ENCODE peak calls at places on chromosomes 13 and 19, in five cellular contexts. One of them, this sample, is unnamed.
A peak's percentile ranks its signal among the peaks of the same experiment; 100 is the strongest.

GRCh38 chr13:59771272-59771671 is 392.5 kb downstream of the DIAPH3 start:
- DNase-seq in lung: no peak
- DNase-seq in A673: peak; percentile 73
- DNase-seq in CD8-positive, alpha-beta T cell: no peak
- DNase-seq in mesenchymal stem cell: peak; percentile 36
- DNase-seq in this sample: no peak

GRCh38 chr19:44747739-44748425 is 626 bp upstream of the BCL3 start:
- DNase-seq in mesenchymal stem cell: peak; percentile 86
- DNase-seq in A673: peak; percentile 70
- DNase-seq in lung: peak; percentile 79
- DNase-seq in CD8-positive, alpha-beta T cell: peak; percentile 29
- DNase-seq in this sample: no peak

GRCh38 chr13:19772306-19772705 is 10.4 kb downstream of the PSPC1 start:
- DNase-seq in CD8-positive, alpha-beta T cell: no peak
- DNase-seq in lung: no peak
- DNase-seq in A673: no peak
- DNase-seq in mesenchymal stem cell: no peak
- DNase-seq in this sample: no peak

GRCh38 chr13:33582121-33582520 is 235.8 kb upstream of the RFC3 start:
- DNase-seq in A673: no peak
- DNase-seq in mesenchymal stem cell: no peak
- DNase-seq in CD8-positive, alpha-beta T cell: no peak
- DNase-seq in lung: no peak
- DNase-seq in this sample: no peak

GRCh38 chr13:71312923-71313322 is 554.1 kb downstream of the DACH1 start:
- DNase-seq in A673: no peak
- DNase-seq in CD8-positive, alpha-beta T cell: no peak
- DNase-seq in mesenchymal stem cell: no peak
- DNase-seq in lung: no peak
- DNase-seq in this sample: no peak

GRCh38 chr13:87259479-87260083 is 411.6 kb upstream of the SLITRK5 start:
- DNase-seq in lung: no peak
- DNase-seq in CD8-positive, alpha-beta T cell: no peak
- DNase-seq in mesenchymal stem cell: peak; percentile 15
- DNase-seq in A673: peak; percentile 6
- DNase-seq in this sample: peak; percentile 65

GRCh38 chr13:72284791-72285190 is 417.8 kb upstream of the DACH1 start:
- DNase-seq in A673: no peak
- DNase-seq in lung: no peak
- DNase-seq in mesenchymal stem cell: no peak
- DNase-seq in CD8-positive, alpha-beta T cell: no peak
- DNase-seq in this sample: no peak

GRCh38 chr19:18328340-18329034 is 5.6 kb upstream of the LSM4 start:
- DNase-seq in A673: peak; percentile 99
- DNase-seq in mesenchymal stem cell: peak; percentile 99
- DNase-seq in CD8-positive, alpha-beta T cell: peak; percentile 77
- DNase-seq in lung: peak; percentile 96
- DNase-seq in this sample: peak; percentile 95

GRCh38 chr19:51594774-51595109 is 23.7 kb downstream of the ZNF175 start:
- DNase-seq in mesenchymal stem cell: no peak
- DNase-seq in CD8-positive, alpha-beta T cell: no peak
- DNase-seq in A673: no peak
- DNase-seq in lung: no peak
- DNase-seq in this sample: no peak

GRCh38 chr19:51726049-51726448 is 2.3 kb upstream of the HAS1 start:
- DNase-seq in CD8-positive, alpha-beta T cell: no peak
- DNase-seq in lung: no peak
- DNase-seq in A673: peak; percentile 18
- DNase-seq in mesenchymal stem cell: no peak
- DNase-seq in this sample: peak; percentile 39

GRCh38 chr13:33454844-33455256 is 169.3 kb upstream of the STARD13 start:
- DNase-seq in lung: no peak
- DNase-seq in mesenchymal stem cell: no peak
- DNase-seq in A673: no peak
- DNase-seq in CD8-positive, alpha-beta T cell: no peak
- DNase-seq in this sample: no peak

GRCh38 chr13:113846639-113847318 is 17.1 kb downstream of the GAS6 start:
- DNase-seq in lung: no peak
- DNase-seq in A673: no peak
- DNase-seq in CD8-positive, alpha-beta T cell: no peak
- DNase-seq in mesenchymal stem cell: no peak
- DNase-seq in this sample: peak; percentile 9

GRCh38 chr13:113848020-113848419 is 15.9 kb downstream of the GAS6 start:
- DNase-seq in mesenchymal stem cell: no peak
- DNase-seq in lung: no peak
- DNase-seq in CD8-positive, alpha-beta T cell: no peak
- DNase-seq in A673: no peak
- DNase-seq in this sample: no peak

GRCh38 chr13:113849546-113849945 is 14.3 kb downstream of the GAS6 start:
- DNase-seq in lung: no peak
- DNase-seq in CD8-positive, alpha-beta T cell: no peak
- DNase-seq in mesenchymal stem cell: no peak
- DNase-seq in A673: no peak
- DNase-seq in this sample: no peak

GRCh38 chr13:113849981-113850721 is 13.7 kb downstream of the GAS6 start:
- DNase-seq in lung: no peak
- DNase-seq in mesenchymal stem cell: no peak
- DNase-seq in A673: no peak
- DNase-seq in CD8-positive, alpha-beta T cell: no peak
- DNase-seq in this sample: no peak

GRCh38 chr13:113848431-113849260 is 15.2 kb downstream of the GAS6 start:
- DNase-seq in lung: no peak
- DNase-seq in A673: no peak
- DNase-seq in mesenchymal stem cell: no peak
- DNase-seq in CD8-positive, alpha-beta T cell: no peak
- DNase-seq in this sample: peak; percentile 19
- H3K27ac ChIP-seq in lung: no peak overlapping the region
- H3K27ac ChIP-seq in A673: no peak overlapping the region
- H3K27ac ChIP-seq in mesenchymal stem cell: no peak overlapping the region
- H3K27ac ChIP-seq in CD8-positive, alpha-beta T cell: no peak overlapping the region
- H3K27ac ChIP-seq in this sample: no peak overlapping the region

GRCh38 chr13:48235100-48235813 is 2.3 kb downstream of the ITM2B start:
- DNase-seq in lung: no peak
- DNase-seq in CD8-positive, alpha-beta T cell: no peak
- DNase-seq in A673: peak; percentile 71
- DNase-seq in mesenchymal stem cell: peak; percentile 54
- DNase-seq in this sample: no peak
- H3K4me3 ChIP-seq in lung: peak overlapping the region; percentile 13
- H3K4me3 ChIP-seq in CD8-positive, alpha-beta T cell: peak overlapping the region; percentile 98
- H3K4me3 ChIP-seq in A673: peak overlapping the region; percentile 98
- H3K4me3 ChIP-seq in mesenchymal stem cell: no peak overlapping the region
- H3K4me3 ChIP-seq in this sample: peak overlapping the region; percentile 74

GRCh38 chr19:16112778-16113177 is 1.1 kb downstream of the RAB8A start:
- DNase-seq in A673: no peak
- DNase-seq in lung: no peak
- DNase-seq in mesenchymal stem cell: no peak
- DNase-seq in CD8-positive, alpha-beta T cell: no peak
- DNase-seq in this sample: no peak
- H3K27ac ChIP-seq in A673: peak overlapping the region; percentile 95
- H3K27ac ChIP-seq in lung: no peak overlapping the region
- H3K27ac ChIP-seq in mesenchymal stem cell: no peak overlapping the region
- H3K27ac ChIP-seq in CD8-positive, alpha-beta T cell: no peak overlapping the region
- H3K27ac ChIP-seq in this sample: no peak overlapping the region

GRCh38 chr19:1744822-1745563 is 8.3 kb upstream of the ONECUT3 start:
- DNase-seq in mesenchymal stem cell: no peak
- DNase-seq in CD8-positive, alpha-beta T cell: no peak
- DNase-seq in A673: no peak
- DNase-seq in lung: no peak
- DNase-seq in this sample: no peak
- H3K4me3 ChIP-seq in mesenchymal stem cell: no peak overlapping the region
- H3K4me3 ChIP-seq in CD8-positive, alpha-beta T cell: no peak overlapping the region
- H3K4me3 ChIP-seq in A673: peak overlapping the region; percentile 28
- H3K4me3 ChIP-seq in lung: no peak overlapping the region
- H3K4me3 ChIP-seq in this sample: no peak overlapping the region

GRCh38 chr19:16139752-16140151 is 3.7 kb upstream of the HSH2D start:
- DNase-seq in mesenchymal stem cell: no peak
- DNase-seq in lung: no peak
- DNase-seq in A673: no peak
- DNase-seq in CD8-positive, alpha-beta T cell: no peak
- DNase-seq in this sample: no peak
- H3K27ac ChIP-seq in mesenchymal stem cell: no peak overlapping the region
- H3K27ac ChIP-seq in lung: no peak overlapping the region
- H3K27ac ChIP-seq in A673: no peak overlapping the region
- H3K27ac ChIP-seq in CD8-positive, alpha-beta T cell: no peak overlapping the region
- H3K27ac ChIP-seq in this sample: no peak overlapping the region

GRCh38 chr13:27182844-27183497 is 11.4 kb upstream of the USP12 start:
- DNase-seq in CD8-positive, alpha-beta T cell: no peak
- DNase-seq in A673: no peak
- DNase-seq in mesenchymal stem cell: peak; percentile 98
- DNase-seq in lung: peak; percentile 54
- DNase-seq in this sample: no peak
- H3K4me3 ChIP-seq in CD8-positive, alpha-beta T cell: no peak overlapping the region
- H3K4me3 ChIP-seq in A673: no peak overlapping the region
- H3K4me3 ChIP-seq in mesenchymal stem cell: no peak overlapping the region
- H3K4me3 ChIP-seq in lung: no peak overlapping the region
- H3K4me3 ChIP-seq in this sample: no peak overlapping the region

DNA sequence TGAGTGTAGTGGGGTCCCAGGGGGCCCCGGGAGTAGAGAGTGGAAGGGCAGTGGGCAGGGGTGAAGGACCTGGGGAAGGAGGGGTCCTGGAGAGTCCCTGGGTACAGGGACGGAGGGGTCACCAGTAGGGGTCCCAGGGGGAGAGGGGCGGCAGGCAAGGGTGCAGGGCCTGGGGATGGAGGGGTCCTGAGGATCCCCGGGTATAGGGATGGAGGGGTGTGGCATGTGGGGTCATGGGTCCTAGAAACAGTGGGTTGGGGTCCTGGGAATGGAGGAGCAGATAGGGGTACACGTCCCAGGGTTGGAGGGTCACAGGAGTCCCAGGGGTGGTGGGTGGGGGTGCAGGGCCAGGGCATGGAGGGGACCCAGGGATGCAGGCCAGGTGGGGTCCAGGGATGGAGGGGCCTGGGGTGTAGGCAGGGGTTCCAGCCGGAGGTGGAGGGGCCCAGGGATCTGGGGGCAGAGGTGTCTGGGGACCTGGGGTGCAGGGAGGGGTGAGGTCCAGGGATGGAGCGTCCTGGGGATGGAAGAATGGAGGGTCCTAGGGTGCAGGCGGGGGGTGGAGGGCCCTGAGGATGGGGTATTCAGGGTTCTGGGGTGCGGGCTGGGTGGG is 1.3 kb downstream of the BTBD2 start:
- DNase-seq in mesenchymal stem cell: no peak
- DNase-seq in CD8-positive, alpha-beta T cell: no peak
- DNase-seq in A673: no peak
- DNase-seq in lung: no peak
- DNase-seq in this sample: no peak
- H3K27ac ChIP-seq in mesenchymal stem cell: no peak overlapping the region
- H3K27ac ChIP-seq in CD8-positive, alpha-beta T cell: no peak overlapping the region
- H3K27ac ChIP-seq in A673: no peak overlapping the region
- H3K27ac ChIP-seq in lung: no peak overlapping the region
- H3K27ac ChIP-seq in this sample: no peak overlapping the region

GRCh38 chr19:8573316-8573715 is 3.9 kb downstream of the MYO1F start:
- DNase-seq in mesenchymal stem cell: no peak
- DNase-seq in CD8-positive, alpha-beta T cell: no peak
- DNase-seq in lung: no peak
- DNase-seq in A673: no peak
- DNase-seq in this sample: no peak

GRCh38 chr19:8577247-8577646 is at the start of gene MYO1F:
- DNase-seq in mesenchymal stem cell: no peak
- DNase-seq in lung: peak; percentile 64
- DNase-seq in A673: no peak
- DNase-seq in CD8-positive, alpha-beta T cell: no peak
- DNase-seq in this sample: no peak

GRCh38 chr19:8577741-8578140 is 499 bp upstream of the MYO1F start:
- DNase-seq in CD8-positive, alpha-beta T cell: no peak
- DNase-seq in lung: no peak
- DNase-seq in mesenchymal stem cell: no peak
- DNase-seq in A673: no peak
- DNase-seq in this sample: no peak

GRCh38 chr19:8576273-8576993 is 809 bp downstream of the MYO1F start:
- DNase-seq in mesenchymal stem cell: no peak
- DNase-seq in A673: no peak
- DNase-seq in lung: peak; percentile 40
- DNase-seq in CD8-positive, alpha-beta T cell: no peak
- DNase-seq in this sample: no peak

DNA sequence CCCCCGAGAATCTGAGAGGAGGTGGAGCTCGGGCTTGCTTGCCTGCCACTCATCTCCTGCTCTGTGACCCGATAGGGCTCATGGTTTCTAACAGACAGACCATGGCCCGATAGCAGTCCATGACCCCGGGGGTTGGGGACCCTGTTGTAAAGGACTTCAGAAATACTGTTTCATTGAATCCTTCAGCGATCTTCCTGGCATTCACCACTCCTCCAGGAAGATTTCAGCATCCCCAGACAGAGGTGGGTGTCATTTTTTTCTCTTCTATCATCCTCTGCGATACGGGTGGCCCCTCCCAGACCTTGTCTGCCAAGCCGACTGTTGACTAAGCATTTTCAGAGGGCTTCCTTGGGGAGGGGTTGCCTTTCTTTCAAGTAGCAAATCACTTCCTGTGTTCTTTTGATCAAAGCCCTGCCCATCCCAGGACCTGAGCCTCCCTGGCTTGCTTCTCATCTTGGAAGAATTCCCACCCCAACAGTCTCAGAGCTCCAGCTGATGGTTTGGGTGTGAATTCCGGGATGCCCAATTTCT is 1.7 kb downstream of the MYO1F start:
- DNase-seq in lung: no peak
- DNase-seq in A673: peak; percentile 43
- DNase-seq in mesenchymal stem cell: no peak
- DNase-seq in CD8-positive, alpha-beta T cell: no peak
- DNase-seq in this sample: no peak
- H3K4me3 ChIP-seq in lung: no peak overlapping the region
- H3K4me3 ChIP-seq in A673: no peak overlapping the region
- H3K4me3 ChIP-seq in mesenchymal stem cell: no peak overlapping the region
- H3K4me3 ChIP-seq in CD8-positive, alpha-beta T cell: peak overlapping the region; percentile 57
- H3K4me3 ChIP-seq in this sample: no peak overlapping the region

GRCh38 chr19:35400773-35401100 is 29.9 kb downstream of the GPR42 start:
- DNase-seq in A673: no peak
- DNase-seq in lung: no peak
- DNase-seq in CD8-positive, alpha-beta T cell: no peak
- DNase-seq in mesenchymal stem cell: no peak
- DNase-seq in this sample: no peak
- H3K27ac ChIP-seq in A673: no peak overlapping the region
- H3K27ac ChIP-seq in lung: no peak overlapping the region
- H3K27ac ChIP-seq in CD8-positive, alpha-beta T cell: no peak overlapping the region
- H3K27ac ChIP-seq in mesenchymal stem cell: no peak overlapping the region
- H3K27ac ChIP-seq in this sample: no peak overlapping the region

This sample was measured in WERI-Rb-1.